ENCODE peak calls at places on chromosome 6, in six cellular contexts. E is stimulated activated CD8-positive, alpha-beta memory T cell treated with anti-CD3 and anti-CD28 coated beads, Interleukin-4, amount 100 ng/mL, for 1 hour; S is HCT116; H is activated CD4-positive, alpha-beta T cell treated with anti-CD3 and anti-CD28 coated beads, Interleukin-2, amount 10 ng/mL, durations not matched to agents 7 days and 5 days; I is D341Med; X is RPMI7951. W is an unnamed sample.

GRCh38 chr6:97361286-97361685 is 78.3 kb upstream of the MMS22L start:
- DNase-seq in E (no peak), S (no peak), H (no peak), I (no peak), X (no peak), W (no peak)

GRCh38 chr6:296151-297122 is 4.2 kb downstream of the DUSP22 start:
- DNase-seq in E (no peak), S (no peak), H (no peak), I (no peak), X (no peak), W (no peak)

GRCh38 chr6:101597711-101598110 is 204.2 kb downstream of the GRIK2 start:
- DNase-seq in E (no peak), S (peak), H (no peak), I (no peak), X (peak), W (no peak)

GRCh38 chr6:141955621-141956020 is 177.1 kb upstream of the GJE1 start:
- DNase-seq in E (no peak), S (no peak), H (no peak), I (no peak), X (no peak), W (no peak)

GRCh38 chr6:30260036-30260504 is 46.9 kb upstream of the TRIM26 start:
- DNase-seq in E (no peak), S (no peak), H (peak), I (peak), X (no peak), W (peak)

GRCh38 chr6:2529217-2529719 is 221.5 kb downstream of the MYLK4 start:
- DNase-seq in E (no peak), S (no peak), H (no peak), I (no peak), X (peak), W (no peak)

GRCh38 chr6:100116409-100117194 is 122.6 kb upstream of the MCHR2 start:
- DNase-seq in E (no peak), S (peak), H (peak), I (peak), X (peak), W (no peak)

GRCh38 chr6:167462913-167463312 is 138.0 kb downstream of the TTLL2 start:
- DNase-seq in E (no peak), S (no peak), H (no peak), I (no peak), X (no peak), W (no peak)

W was measured in naive thymus-derived CD4-positive, alpha-beta T cell.